ENCODE peak calls at places on chromosomes 12 and 14, in six cellular contexts. A, U, R, Z, B and G are unnamed samples.

GRCh38 chr14:83632375-83632774 is 1897.6 kb upstream of the FLRT2 start:
- DNase-seq in A (peak), U (no peak), R (no peak), Z (no peak), B (no peak), G (no peak)

GRCh38 chr12:79983969-79984629 is 49.2 kb upstream of the PPP1R12A start:
- DNase-seq in A (no peak), U (no peak), R (no peak), Z (peak), B (no peak), G (no peak)

GRCh38 chr12:106154781-106155273 is 16.1 kb upstream of the NUAK1 start:
- DNase-seq in A (no peak), U (no peak), R (no peak), Z (no peak), B (no peak), G (no peak)

GRCh38 chr14:30283822-30284446 is 275.0 kb upstream of the G2E3 start:
- DNase-seq in A (no peak), U (no peak), R (peak), Z (peak), B (no peak), G (peak)

GRCh38 chr12:132075026-132075713 is 68.9 kb downstream of the DDX51 start:
- DNase-seq in A (no peak), U (peak), R (peak), Z (no peak), B (no peak), G (no peak)

GRCh38 chr12:15044461-15044860 is 71.6 kb downstream of the PDE6H start:
- DNase-seq in A (peak), U (no peak), R (no peak), Z (peak), B (no peak), G (no peak)

GRCh38 chr14:102421366-102422057 is 58.8 kb downstream of the TECPR2 start:
- DNase-seq in A (no peak), U (peak), R (no peak), Z (no peak), B (no peak), G (no peak)

GRCh38 chr12:51773145-51773869 is 75.2 kb downstream of the FIGNL2 start:
- DNase-seq in A (peak), U (no peak), R (no peak), Z (peak), B (no peak), G (no peak)

GRCh38 chr12:122610911-122611310 is 83.9 kb downstream of the KNTC1 start:
- DNase-seq in A (no peak), U (no peak), R (no peak), Z (peak), B (no peak), G (no peak)

GRCh38 chr12:14950421-14950820 is 11.0 kb downstream of the ARHGDIB start:
- DNase-seq in A (no peak), U (no peak), R (no peak), Z (peak), B (no peak), G (no peak)

GRCh38 chr12:80937391-80938238 is at the start of gene LIN7A:
- DNase-seq in A (no peak), U (peak), R (peak), Z (peak), B (peak), G (peak)

GRCh38 chr12:27048822-27049752 is 26.7 kb downstream of the MED21 start:
- DNase-seq in A (peak), U (no peak), R (no peak), Z (peak), B (no peak), G (no peak)

GRCh38 chr14:77557391-77557790 is 58.8 kb upstream of the ISM2 start:
- DNase-seq in A (no peak), U (no peak), R (no peak), Z (no peak), B (no peak), G (no peak)

GRCh38 chr14:45034730-45035129 is 49.2 kb upstream of the PRPF39 start:
- DNase-seq in A (no peak), U (no peak), R (no peak), Z (no peak), B (no peak), G (no peak)

GRCh38 chr14:57302883-57303282 is 34.1 kb downstream of the AP5M1 start:
- DNase-seq in A (no peak), U (no peak), R (no peak), Z (no peak), B (no peak), G (no peak)

GRCh38 chr14:81430284-81430683 is 30.2 kb upstream of the STON2 start:
- DNase-seq in A (no peak), U (no peak), R (no peak), Z (no peak), B (no peak), G (no peak)

GRCh38 chr12:1618489-1618888 is 10.5 kb upstream of the WNT5B start:
- DNase-seq in A (no peak), U (no peak), R (no peak), Z (peak), B (no peak), G (no peak)

GRCh38 chr14:34098045-34098984 is 147.4 kb upstream of the EGLN3 start:
- DNase-seq in A (no peak), U (no peak), R (peak), Z (peak), B (peak), G (peak)

GRCh38 chr12:70994217-70994788 is 73.8 kb upstream of the PTPRR start:
- DNase-seq in A (peak), U (no peak), R (no peak), Z (peak), B (no peak), G (no peak)

GRCh38 chr12:130920119-130920703 is 33.5 kb upstream of the ADGRD1 start:
- DNase-seq in A (no peak), U (no peak), R (no peak), Z (no peak), B (no peak), G (no peak)

GRCh38 chr12:132342828-132343227 is 13.4 kb upstream of the GALNT9 start:
- DNase-seq in A (no peak), U (no peak), R (no peak), Z (no peak), B (no peak), G (no peak)

GRCh38 chr14:61575126-61575525 is 120.2 kb upstream of the HIF1A start:
- DNase-seq in A (no peak), U (no peak), R (no peak), Z (no peak), B (no peak), G (no peak)

GRCh38 chr14:61574514-61574807 is 120.9 kb upstream of the HIF1A start:
- DNase-seq in A (no peak), U (no peak), R (no peak), Z (no peak), B (no peak), G (no peak)

GRCh38 chr14:61573321-61573720 is 122.0 kb upstream of the HIF1A start:
- DNase-seq in A (no peak), U (no peak), R (no peak), Z (no peak), B (no peak), G (no peak)

GRCh38 chr14:61575751-61576150 is 119.6 kb upstream of the HIF1A start:
- DNase-seq in A (no peak), U (no peak), R (no peak), Z (no peak), B (no peak), G (no peak)

GRCh38 chr14:61573748-61574513 is 121.4 kb upstream of the HIF1A start:
- DNase-seq in A (no peak), U (no peak), R (no peak), Z (peak), B (no peak), G (no peak)
- TF ChIP-seq CTCF in A (no peak), U (no peak), R (no peak), Z (no peak), B (no peak), G (no peak)

DNA sequence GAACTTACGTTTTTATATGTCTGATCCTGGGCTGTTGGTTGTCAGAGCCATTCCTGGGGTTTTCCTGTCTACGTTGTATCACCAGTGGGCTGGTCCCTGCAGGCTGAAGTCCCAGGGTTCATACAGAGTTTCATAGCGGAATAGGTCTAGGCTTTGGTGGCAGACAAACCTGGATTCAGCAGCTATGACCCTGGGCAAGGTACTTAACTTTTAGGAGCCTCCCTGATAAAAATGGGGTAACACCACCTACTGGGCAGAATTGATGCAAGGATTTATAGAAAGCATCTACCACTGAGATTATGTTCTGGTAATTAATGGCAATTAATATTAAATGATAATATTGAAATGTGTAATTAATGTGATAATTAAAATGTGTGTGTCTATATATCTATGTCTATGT is 141.2 kb downstream of the SYNE2 start:
- DNase-seq in A (no peak), U (no peak), R (no peak), Z (no peak), B (no peak), G (no peak)
- TF ChIP-seq CTCF in A (peak), U (no peak), R (no peak), Z (no peak), B (no peak), G (no peak)

GRCh38 chr12:107718606-107719005 is 33.0 kb downstream of the PWP1 start:
- DNase-seq in A (no peak), U (no peak), R (no peak), Z (no peak), B (no peak), G (no peak)
- TF ChIP-seq CTCF in A (no peak), U (no peak), R (no peak), Z (no peak), B (no peak), G (no peak)

DNA sequence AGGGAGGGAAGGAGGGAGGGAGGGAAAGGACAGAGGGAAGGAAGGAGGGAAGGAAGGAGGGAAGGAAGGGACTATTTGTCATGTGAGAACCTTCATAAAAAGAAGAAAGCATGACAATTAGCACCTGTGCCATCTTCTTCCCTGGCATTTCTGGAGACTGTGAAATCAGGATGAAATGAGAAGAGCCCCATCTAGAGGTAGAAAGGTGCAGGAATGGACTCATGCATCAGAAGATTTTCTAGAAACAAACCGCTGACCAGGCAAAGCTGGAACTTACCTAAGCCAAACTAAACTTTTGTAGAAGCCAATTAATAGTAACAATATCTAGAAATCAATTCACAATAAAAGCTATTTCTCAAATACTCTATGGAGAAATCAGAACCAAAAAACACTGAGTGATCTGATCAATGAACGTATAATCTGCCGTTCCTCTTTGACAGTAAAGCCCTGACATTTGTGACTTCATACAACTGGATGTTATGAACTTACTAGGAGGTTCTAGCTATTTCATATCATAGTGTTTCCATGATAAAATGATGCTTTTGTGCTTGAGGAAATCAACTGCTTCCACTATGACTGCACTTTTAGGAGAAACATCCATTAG is 24.4 kb upstream of the CRACR2A start:
- DNase-seq in A (no peak), U (no peak), R (no peak), Z (peak), B (no peak), G (peak)
- TF ChIP-seq CTCF in A (peak), U (no peak), R (peak), Z (peak), B (peak), G (peak)

GRCh38 chr14:21238823-21239518 is 30.3 kb downstream of the HNRNPC start:
- DNase-seq in A (no peak), U (no peak), R (no peak), Z (no peak), B (no peak), G (no peak)

GRCh38 chr14:21236948-21237797 is 32.1 kb downstream of the HNRNPC start:
- DNase-seq in A (no peak), U (no peak), R (no peak), Z (no peak), B (no peak), G (no peak)

GRCh38 chr14:21244546-21244945 is 24.7 kb downstream of the HNRNPC start:
- DNase-seq in A (no peak), U (no peak), R (no peak), Z (no peak), B (no peak), G (no peak)

GRCh38 chr14:21240417-21240816 is 28.8 kb downstream of the HNRNPC start:
- DNase-seq in A (no peak), U (no peak), R (no peak), Z (no peak), B (no peak), G (no peak)

DNA sequence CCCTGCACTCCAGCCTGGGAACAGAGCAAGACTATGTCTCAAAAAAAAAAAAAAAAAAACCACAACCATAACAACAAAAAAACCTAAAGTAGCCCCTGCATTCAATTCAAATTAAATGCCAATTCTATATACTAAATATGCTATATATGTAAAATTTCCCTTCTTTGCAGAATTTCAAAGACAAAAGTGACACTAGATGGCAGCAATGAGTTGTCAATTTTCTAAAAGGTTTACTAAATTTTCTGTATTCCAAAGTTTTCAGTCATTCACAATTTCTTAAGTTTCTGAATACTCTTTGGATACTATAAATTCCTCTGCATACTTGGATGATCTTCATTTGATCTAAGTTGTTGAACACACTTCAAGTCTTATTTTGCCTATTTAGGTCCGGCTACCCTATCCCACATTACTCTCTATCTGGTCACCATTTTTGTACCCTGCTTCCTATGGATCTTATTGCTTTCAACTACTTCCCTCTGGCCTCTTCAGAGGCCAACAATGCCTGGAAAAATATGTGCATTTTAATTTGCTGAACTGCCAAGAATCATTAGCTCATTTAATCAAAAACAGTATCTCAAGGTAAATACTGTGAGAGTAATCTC is 27.9 kb downstream of the HNRNPC start:
- DNase-seq in A (no peak), U (no peak), R (no peak), Z (no peak), B (no peak), G (no peak)
- TF ChIP-seq CTCF in A (peak), U (no peak), R (peak), Z (peak), B (peak), G (peak)

GRCh38 chr12:58648151-58648550 is 272.2 kb downstream of the LRIG3 start:
- DNase-seq in A (no peak), U (no peak), R (no peak), Z (no peak), B (no peak), G (no peak)
- TF ChIP-seq CTCF in A (no peak), U (no peak), R (no peak), Z (no peak), B (no peak), G (no peak)

GRCh38 chr12:52984136-52984535 is 22.1 kb upstream of the EIF4B start:
- DNase-seq in A (no peak), U (no peak), R (no peak), Z (no peak), B (no peak), G (peak)
- TF ChIP-seq CTCF in A (peak), U (no peak), R (no peak), Z (no peak), B (no peak), G (no peak)

GRCh38 chr12:127781336-127781735 is 485.6 kb upstream of the TMEM132C start:
- DNase-seq in A (no peak), U (no peak), R (no peak), Z (no peak), B (no peak), G (no peak)

GRCh38 chr12:127785535-127785934 is 481.4 kb upstream of the TMEM132C start:
- DNase-seq in A (peak), U (no peak), R (no peak), Z (peak), B (peak), G (no peak)

GRCh38 chr12:127785936-127786335 is 481.0 kb upstream of the TMEM132C start:
- DNase-seq in A (peak), U (no peak), R (no peak), Z (no peak), B (no peak), G (no peak)

GRCh38 chr12:127779301-127780045 is 487.5 kb upstream of the TMEM132C start:
- DNase-seq in A (no peak), U (no peak), R (no peak), Z (peak), B (no peak), G (no peak)

DNA sequence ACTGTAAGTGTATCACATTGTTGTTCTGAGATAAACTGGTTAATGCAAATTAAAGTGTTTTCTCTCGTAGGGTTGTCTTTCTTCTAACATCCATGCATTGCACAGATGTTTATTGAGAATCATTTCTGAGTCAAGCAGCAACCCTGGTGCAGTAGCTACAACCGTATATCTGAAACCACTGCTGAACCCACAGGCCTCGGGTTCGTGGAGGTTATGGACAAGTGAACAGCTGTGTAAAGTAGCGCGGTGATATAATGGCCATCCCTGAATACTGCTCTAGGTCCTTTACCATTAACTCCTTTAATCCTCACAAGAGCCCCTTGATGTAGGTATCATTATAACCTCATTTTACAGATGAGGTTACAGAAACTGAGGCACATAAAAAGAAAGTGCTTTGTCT is 486.1 kb upstream of the TMEM132C start:
- DNase-seq in A (no peak), U (no peak), R (no peak), Z (no peak), B (no peak), G (no peak)
- TF ChIP-seq CTCF in A (no peak), U (no peak), R (no peak), Z (no peak), B (no peak), G (no peak)

GRCh38 chr12:18811268-18811667 is 73.3 kb downstream of the CAPZA3 start:
- DNase-seq in A (no peak), U (no peak), R (no peak), Z (peak), B (no peak), G (no peak)

GRCh38 chr12:18807714-18808113 is 69.8 kb downstream of the CAPZA3 start:
- DNase-seq in A (no peak), U (no peak), R (no peak), Z (no peak), B (no peak), G (no peak)

GRCh38 chr12:18810537-18811253 is 72.8 kb downstream of the CAPZA3 start:
- DNase-seq in A (no peak), U (no peak), R (no peak), Z (no peak), B (no peak), G (no peak)

GRCh38 chr12:18808221-18808620 is 70.3 kb downstream of the CAPZA3 start:
- DNase-seq in A (no peak), U (no peak), R (no peak), Z (no peak), B (no peak), G (no peak)

GRCh38 chr12:18805516-18806248 is 67.8 kb downstream of the CAPZA3 start:
- DNase-seq in A (no peak), U (no peak), R (peak), Z (no peak), B (no peak), G (no peak)
- TF ChIP-seq CTCF in A (peak), U (no peak), R (no peak), Z (no peak), B (no peak), G (no peak)